ENCODE peak calls at places on chromosomes 1 and 21, in six cellular contexts. One of them, this sample, is unnamed. For H3K4me1, the result is how much of the 10 kb centered on the place peaks cover.

GRCh38 chr1:229714964-229715603 is 89.0 kb downstream of the URB2 start:
- DNase-seq in hepatocyte: no peak
- DNase-seq in vagina: no peak
- DNase-seq in lower lobe of right lung: no peak
- DNase-seq in astrocyte: no peak
- DNase-seq in CD8-positive, alpha-beta memory T cell: no peak
- DNase-seq in this sample: no peak

GRCh38 chr1:246455487-246455886 is 51.6 kb downstream of the SMYD3 start:
- DNase-seq in hepatocyte: no peak
- DNase-seq in lower lobe of right lung: no peak
- DNase-seq in CD8-positive, alpha-beta memory T cell: no peak
- DNase-seq in vagina: no peak
- DNase-seq in astrocyte: no peak
- DNase-seq in this sample: no peak

GRCh38 chr1:26083246-26083645 is 15.8 kb upstream of the TRIM63 start:
- DNase-seq in lower lobe of right lung: no peak
- DNase-seq in CD8-positive, alpha-beta memory T cell: no peak
- DNase-seq in hepatocyte: peak
- DNase-seq in vagina: no peak
- DNase-seq in astrocyte: peak
- DNase-seq in this sample: no peak

GRCh38 chr1:232207089-232207723 is 422.7 kb downstream of the SIPA1L2 start:
- DNase-seq in lower lobe of right lung: no peak
- DNase-seq in vagina: peak
- DNase-seq in hepatocyte: no peak
- DNase-seq in astrocyte: no peak
- DNase-seq in CD8-positive, alpha-beta memory T cell: no peak
- DNase-seq in this sample: no peak

GRCh38 chr1:1033731-1034437 is 14.0 kb downstream of the AGRN start:
- DNase-seq in lower lobe of right lung: no peak
- DNase-seq in CD8-positive, alpha-beta memory T cell: no peak
- DNase-seq in hepatocyte: no peak
- DNase-seq in vagina: no peak
- DNase-seq in astrocyte: no peak
- DNase-seq in this sample: no peak

GRCh38 chr1:86110451-86111129 is 46.0 kb downstream of the COL24A1 start:
- DNase-seq in CD8-positive, alpha-beta memory T cell: no peak
- DNase-seq in lower lobe of right lung: no peak
- DNase-seq in hepatocyte: no peak
- DNase-seq in vagina: no peak
- DNase-seq in astrocyte: no peak
- DNase-seq in this sample: peak

GRCh38 chr1:234533034-234533571 is 54.1 kb upstream of the TARBP1 start:
- DNase-seq in astrocyte: peak
- DNase-seq in CD8-positive, alpha-beta memory T cell: no peak
- DNase-seq in vagina: no peak
- DNase-seq in lower lobe of right lung: no peak
- DNase-seq in hepatocyte: peak
- DNase-seq in this sample: peak

GRCh38 chr1:206716519-206717236 is 32.0 kb downstream of the MAPKAPK2 start:
- DNase-seq in hepatocyte: no peak
- DNase-seq in astrocyte: no peak
- DNase-seq in CD8-positive, alpha-beta memory T cell: no peak
- DNase-seq in vagina: no peak
- DNase-seq in lower lobe of right lung: no peak
- DNase-seq in this sample: no peak

GRCh38 chr1:234260578-234260977 is 112.7 kb upstream of the COA6 start:
- DNase-seq in CD8-positive, alpha-beta memory T cell: no peak
- DNase-seq in hepatocyte: no peak
- DNase-seq in vagina: no peak
- DNase-seq in lower lobe of right lung: no peak
- DNase-seq in astrocyte: peak
- DNase-seq in this sample: no peak

GRCh38 chr21:15208787-15209186 is 144.0 kb upstream of the NRIP1 start:
- DNase-seq in CD8-positive, alpha-beta memory T cell: no peak
- DNase-seq in hepatocyte: no peak
- DNase-seq in vagina: no peak
- DNase-seq in lower lobe of right lung: no peak
- DNase-seq in astrocyte: no peak
- DNase-seq in this sample: no peak

GRCh38 chr1:93042134-93042821 is 36.8 kb upstream of the MTF2 start:
- DNase-seq in vagina: no peak
- DNase-seq in CD8-positive, alpha-beta memory T cell: peak
- DNase-seq in lower lobe of right lung: no peak
- DNase-seq in hepatocyte: peak
- DNase-seq in astrocyte: no peak
- DNase-seq in this sample: no peak

GRCh38 chr1:28640766-28641165 is 2.1 kb downstream of the TAF12 start:
- DNase-seq in astrocyte: no peak
- DNase-seq in vagina: no peak
- DNase-seq in CD8-positive, alpha-beta memory T cell: peak
- DNase-seq in hepatocyte: peak
- DNase-seq in lower lobe of right lung: no peak
- DNase-seq in this sample: no peak

GRCh38 chr1:112998592-112999235 is 42.7 kb upstream of the SLC16A1 start:
- DNase-seq in CD8-positive, alpha-beta memory T cell: no peak
- DNase-seq in hepatocyte: peak
- DNase-seq in lower lobe of right lung: no peak
- DNase-seq in astrocyte: peak
- DNase-seq in vagina: no peak
- DNase-seq in this sample: no peak

GRCh38 chr1:157580179-157580827 is 17.6 kb downstream of the FCRL4 start:
- DNase-seq in CD8-positive, alpha-beta memory T cell: peak
- DNase-seq in astrocyte: peak
- DNase-seq in hepatocyte: peak
- DNase-seq in vagina: no peak
- DNase-seq in lower lobe of right lung: no peak
- DNase-seq in this sample: no peak

GRCh38 chr21:17128132-17128531 is 384.7 kb upstream of the CXADR start:
- DNase-seq in vagina: no peak
- DNase-seq in CD8-positive, alpha-beta memory T cell: no peak
- DNase-seq in hepatocyte: no peak
- DNase-seq in astrocyte: no peak
- DNase-seq in lower lobe of right lung: no peak
- DNase-seq in this sample: no peak

GRCh38 chr1:63940440-63940839 is 166.6 kb downstream of the ROR1 start:
- DNase-seq in CD8-positive, alpha-beta memory T cell: no peak
- DNase-seq in lower lobe of right lung: no peak
- DNase-seq in astrocyte: no peak
- DNase-seq in hepatocyte: no peak
- DNase-seq in vagina: no peak
- DNase-seq in this sample: no peak

GRCh38 chr1:37410815-37411214 is 63.6 kb upstream of the ZC3H12A start:
- DNase-seq in hepatocyte: peak
- DNase-seq in lower lobe of right lung: no peak
- DNase-seq in vagina: no peak
- DNase-seq in CD8-positive, alpha-beta memory T cell: no peak
- DNase-seq in astrocyte: no peak
- DNase-seq in this sample: no peak

GRCh38 chr1:26900001-26900814 is at the start of gene GPATCH3:
- DNase-seq in vagina: no peak
- DNase-seq in hepatocyte: peak
- DNase-seq in lower lobe of right lung: peak
- DNase-seq in astrocyte: peak
- DNase-seq in CD8-positive, alpha-beta memory T cell: peak
- DNase-seq in this sample: peak

GRCh38 chr1:44212355-44213221 is 683 bp upstream of the DMAP1 start:
- DNase-seq in astrocyte: no peak
- DNase-seq in CD8-positive, alpha-beta memory T cell: peak
- DNase-seq in vagina: no peak
- DNase-seq in lower lobe of right lung: no peak
- DNase-seq in hepatocyte: no peak
- DNase-seq in this sample: no peak

GRCh38 chr21:38631171-38631570 is 132.9 kb upstream of the ERG start:
- DNase-seq in hepatocyte: no peak
- DNase-seq in CD8-positive, alpha-beta memory T cell: no peak
- DNase-seq in vagina: no peak
- DNase-seq in astrocyte: peak
- DNase-seq in lower lobe of right lung: no peak
- DNase-seq in this sample: no peak

GRCh38 chr1:71345491-71345890 is 264.7 kb upstream of the ZRANB2 start:
- DNase-seq in vagina: no peak
- DNase-seq in hepatocyte: no peak
- DNase-seq in lower lobe of right lung: no peak
- DNase-seq in CD8-positive, alpha-beta memory T cell: no peak
- DNase-seq in astrocyte: no peak
- DNase-seq in this sample: no peak

GRCh38 chr21:15517394-15517793 is 212.4 kb upstream of the USP25 start:
- DNase-seq in hepatocyte: no peak
- DNase-seq in astrocyte: no peak
- DNase-seq in vagina: no peak
- DNase-seq in CD8-positive, alpha-beta memory T cell: no peak
- DNase-seq in lower lobe of right lung: no peak
- DNase-seq in this sample: no peak

GRCh38 chr21:31075844-31076243 is 37.6 kb upstream of the KRTAP19-8 start:
- DNase-seq in lower lobe of right lung: no peak
- DNase-seq in hepatocyte: no peak
- DNase-seq in CD8-positive, alpha-beta memory T cell: no peak
- DNase-seq in vagina: no peak
- DNase-seq in astrocyte: no peak
- DNase-seq in this sample: no peak

GRCh38 chr1:218431476-218431875 is 86.3 kb downstream of the TGFB2 start:
- DNase-seq in astrocyte: no peak
- DNase-seq in vagina: no peak
- DNase-seq in lower lobe of right lung: no peak
- DNase-seq in CD8-positive, alpha-beta memory T cell: no peak
- DNase-seq in hepatocyte: no peak
- DNase-seq in this sample: no peak

GRCh38 chr1:182259229-182259872 is 132.2 kb downstream of the GLUL start:
- DNase-seq in astrocyte: peak
- DNase-seq in vagina: no peak
- DNase-seq in lower lobe of right lung: peak
- DNase-seq in hepatocyte: no peak
- DNase-seq in CD8-positive, alpha-beta memory T cell: peak
- DNase-seq in this sample: no peak

GRCh38 chr1:234239936-234240335 is 133.3 kb upstream of the COA6 start:
- DNase-seq in vagina: no peak
- DNase-seq in CD8-positive, alpha-beta memory T cell: no peak
- DNase-seq in hepatocyte: no peak
- DNase-seq in astrocyte: no peak
- DNase-seq in lower lobe of right lung: no peak
- DNase-seq in this sample: no peak

GRCh38 chr1:238951809-238952208 is 434.6 kb upstream of the CHRM3 start:
- DNase-seq in lower lobe of right lung: no peak
- DNase-seq in hepatocyte: peak
- DNase-seq in vagina: no peak
- DNase-seq in CD8-positive, alpha-beta memory T cell: no peak
- DNase-seq in astrocyte: peak
- DNase-seq in this sample: no peak

GRCh38 chr1:31376374-31377134 is 3.7 kb upstream of the FABP3 start:
- DNase-seq in CD8-positive, alpha-beta memory T cell: no peak
- DNase-seq in vagina: no peak
- DNase-seq in lower lobe of right lung: no peak
- DNase-seq in hepatocyte: peak
- DNase-seq in astrocyte: peak
- DNase-seq in this sample: no peak

DNA sequence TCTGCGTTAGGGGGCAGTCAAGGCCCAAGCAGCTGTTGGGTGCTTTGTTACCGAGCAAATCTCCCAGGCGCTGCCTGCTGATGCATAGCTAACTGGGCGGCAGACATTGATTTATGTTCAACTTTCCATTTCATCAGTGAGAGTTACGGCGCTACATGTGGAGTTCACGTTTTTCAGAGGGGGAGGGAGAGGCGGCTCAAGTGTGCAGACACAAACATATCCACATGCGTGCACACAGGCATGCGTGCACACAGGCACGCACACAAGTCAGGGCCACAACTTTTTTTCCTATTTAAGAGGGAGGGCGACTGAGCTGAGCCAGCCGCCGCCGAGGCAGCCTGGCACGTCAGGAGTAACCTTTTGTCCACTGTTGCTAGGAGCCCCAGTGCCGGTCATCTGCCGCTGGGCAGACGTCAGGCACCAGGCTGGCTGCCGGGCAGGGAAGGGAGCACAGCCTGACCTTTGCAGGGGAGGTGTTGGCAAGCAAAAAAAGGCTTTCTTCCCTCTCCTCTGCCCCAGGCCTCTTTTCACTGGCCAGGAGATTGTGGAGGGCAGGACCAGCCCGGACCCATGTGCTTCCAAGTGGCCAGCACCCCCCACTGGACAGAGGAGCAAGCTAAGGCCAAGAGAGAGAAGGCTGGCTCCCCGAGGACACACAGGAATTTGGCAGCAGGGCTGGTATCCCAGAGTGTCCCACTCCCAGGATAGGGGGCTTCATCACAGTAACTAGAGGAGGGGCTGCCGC is 73.3 kb downstream of the MRPL37 start:
- DNase-seq in hepatocyte: peak
- DNase-seq in vagina: no peak
- DNase-seq in CD8-positive, alpha-beta memory T cell: no peak
- DNase-seq in astrocyte: peak
- DNase-seq in lower lobe of right lung: peak
- DNase-seq in this sample: no peak
- H3K4me3 ChIP-seq in hepatocyte: no peak
- H3K4me3 ChIP-seq in vagina: peak
- H3K4me3 ChIP-seq in CD8-positive, alpha-beta memory T cell: no peak
- H3K4me3 ChIP-seq in astrocyte: peak
- H3K4me3 ChIP-seq in lower lobe of right lung: peak
- H3K4me3 ChIP-seq in this sample: no peak

GRCh38 chr1:59545830-59546229 is 248.9 kb downstream of the FGGY start:
- DNase-seq in hepatocyte: no peak
- DNase-seq in CD8-positive, alpha-beta memory T cell: no peak
- DNase-seq in astrocyte: no peak
- DNase-seq in vagina: no peak
- DNase-seq in lower lobe of right lung: no peak
- DNase-seq in this sample: no peak
- H3K4me1 ChIP-seq in hepatocyte: under half
- H3K4me1 ChIP-seq in CD8-positive, alpha-beta memory T cell: under half
- H3K4me1 ChIP-seq in astrocyte: under half
- H3K4me1 ChIP-seq in vagina: under half
- H3K4me1 ChIP-seq in lower lobe of right lung: under half
- H3K4me1 ChIP-seq in this sample: under half

DNA sequence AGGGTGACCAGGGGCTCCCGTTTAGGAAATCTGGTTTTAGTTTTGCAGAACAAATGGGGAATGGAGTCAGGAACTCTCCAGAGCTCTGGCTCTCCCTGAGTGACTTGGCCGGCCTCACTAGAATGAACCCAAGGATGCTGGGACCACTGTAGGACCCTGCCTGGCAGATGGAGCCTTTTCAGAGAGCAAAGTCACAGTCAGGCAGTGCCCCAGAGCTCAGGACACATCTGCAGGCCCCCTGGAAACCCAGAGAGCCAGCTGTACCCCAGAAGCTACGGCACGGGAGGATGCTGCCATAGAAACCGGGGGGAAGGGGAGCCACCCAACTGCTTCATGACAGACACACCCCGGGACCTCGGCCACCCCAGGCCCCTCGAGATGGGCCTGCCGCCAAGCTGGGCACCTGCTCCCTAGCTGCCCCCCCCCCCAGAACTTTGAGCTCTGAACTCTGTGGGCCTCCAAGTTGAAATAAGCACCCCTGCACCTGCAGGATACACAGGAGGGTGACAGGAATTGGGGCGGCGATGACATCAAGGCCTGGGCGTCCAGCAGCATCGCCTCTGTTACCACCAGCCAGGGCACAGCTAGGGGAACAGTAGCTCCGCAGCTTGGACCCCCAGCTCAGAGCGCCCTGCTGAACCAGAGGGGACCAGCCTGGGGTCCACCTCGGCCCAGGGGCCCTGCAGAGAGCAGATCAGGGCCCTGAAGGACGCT is 91.8 kb upstream of the VAMP3 start:
- DNase-seq in hepatocyte: no peak
- DNase-seq in astrocyte: no peak
- DNase-seq in CD8-positive, alpha-beta memory T cell: no peak
- DNase-seq in vagina: no peak
- DNase-seq in lower lobe of right lung: peak
- DNase-seq in this sample: peak
- H3K4me3 ChIP-seq in hepatocyte: no peak
- H3K4me3 ChIP-seq in astrocyte: peak
- H3K4me3 ChIP-seq in CD8-positive, alpha-beta memory T cell: no peak
- H3K4me3 ChIP-seq in vagina: peak
- H3K4me3 ChIP-seq in lower lobe of right lung: peak
- H3K4me3 ChIP-seq in this sample: peak

GRCh38 chr1:161039546-161039945 is 782 bp upstream of the TSTD1 start:
- DNase-seq in CD8-positive, alpha-beta memory T cell: no peak
- DNase-seq in vagina: no peak
- DNase-seq in hepatocyte: no peak
- DNase-seq in astrocyte: no peak
- DNase-seq in lower lobe of right lung: no peak
- DNase-seq in this sample: no peak
- H3K4me1 ChIP-seq in CD8-positive, alpha-beta memory T cell: under half
- H3K4me1 ChIP-seq in vagina: under half
- H3K4me1 ChIP-seq in hepatocyte: under half
- H3K4me1 ChIP-seq in astrocyte: under half
- H3K4me1 ChIP-seq in lower lobe of right lung: under half
- H3K4me1 ChIP-seq in this sample: under half